ENCODE peak calls at places on chromosomes 16 and 17, in six cellular contexts. S is breast epithelium; N is effector memory CD4-positive, alpha-beta T cell; Q is heart right ventricle; A is astrocyte; O is uterus. K is an unnamed sample.

GRCh38 chr17:54307326-54307725 is 484.6 kb downstream of the KIF2B start:
- DNase-seq in S (no peak), N (no peak), Q (no peak), A (no peak), O (no peak), K (no peak)

GRCh38 chr17:41322264-41322902 is 6.9 kb upstream of the KRTAP17-1 start:
- DNase-seq in S (no peak), N (no peak), Q (no peak), A (peak; percentile 55), O (no peak), K (peak; percentile 39)

GRCh38 chr16:57422026-57422944 is 17.7 kb downstream of the CCL17 start:
- DNase-seq in S (no peak), N (no peak), Q (peak; percentile 57), A (peak; percentile 29), O (peak; percentile 55), K (peak; percentile 47)

GRCh38 chr16:11896776-11897175 is 19.0 kb downstream of the GSPT1 start:
- DNase-seq in S (no peak), N (no peak), Q (no peak), A (peak; percentile 75), O (no peak), K (no peak)

GRCh38 chr16:10970065-10970464 is 25.7 kb downstream of the CLEC16A start:
- DNase-seq in S (no peak), N (no peak), Q (no peak), A (peak; percentile 44), O (no peak), K (no peak)

GRCh38 chr17:68640601-68641000 is 39.4 kb upstream of the FAM20A start:
- DNase-seq in S (no peak), N (no peak), Q (no peak), A (no peak), O (no peak), K (peak; percentile 39)

GRCh38 chr16:57807252-57807967 is 5.1 kb upstream of the KIFC3 start:
- DNase-seq in S (no peak), N (no peak), Q (no peak), A (no peak), O (no peak), K (peak; percentile 80)

GRCh38 chr16:72876221-72876620 is 171.7 kb downstream of the ZFHX3 start:
- DNase-seq in S (no peak), N (no peak), Q (peak; percentile 80), A (peak; percentile 94), O (peak; percentile 54), K (no peak)

GRCh38 chr17:3556239-3556904 is 1.2 kb downstream of the TRPV3 start:
- DNase-seq in S (no peak), N (no peak), Q (no peak), A (no peak), O (no peak), K (no peak)

GRCh38 chr17:64739316-64740058 is 77.4 kb upstream of the SMURF2 start:
- DNase-seq in S (no peak), N (no peak), Q (no peak), A (peak; percentile 78), O (no peak), K (no peak)

GRCh38 chr17:77840156-77840555 is 118.3 kb upstream of the TNRC6C start:
- DNase-seq in S (no peak), N (no peak), Q (peak; percentile 53), A (peak; percentile 62), O (no peak), K (no peak)

GRCh38 chr16:78437352-78437968 is 338.0 kb downstream of the WWOX start:
- DNase-seq in S (no peak), N (no peak), Q (peak; percentile 19), A (no peak), O (no peak), K (peak; percentile 24)

GRCh38 chr16:27639588-27640276 is 89.8 kb downstream of the KATNIP start:
- DNase-seq in S (no peak), N (no peak), Q (peak; percentile 16), A (peak; percentile 27), O (no peak), K (peak; percentile 32)

GRCh38 chr16:88119881-88120280 is 168.6 kb downstream of the BANP start:
- DNase-seq in S (no peak), N (no peak), Q (no peak), A (no peak), O (no peak), K (no peak)

GRCh38 chr16:4261557-4262172 is 11.2 kb downstream of the TFAP4 start:
- DNase-seq in S (no peak), N (no peak), Q (no peak), A (peak; percentile 5), O (peak; percentile 39), K (no peak)

GRCh38 chr17:83201206-83202001 is 122.0 kb downstream of the METRNL start:
- DNase-seq in S (peak; percentile 15), N (no peak), Q (peak; percentile 4), A (no peak), O (no peak), K (no peak)

GRCh38 chr16:76932541-76933211 is 258.3 kb upstream of the MON1B start:
- DNase-seq in S (no peak), N (no peak), Q (no peak), A (peak; percentile 41), O (no peak), K (no peak)

GRCh38 chr17:3744032-3744431 is 20.3 kb downstream of the HASPIN start:
- DNase-seq in S (no peak), N (no peak), Q (no peak), A (no peak), O (no peak), K (no peak)

GRCh38 chr17:81890447-81891302 is 711 bp downstream of the ALYREF start:
- DNase-seq in S (no peak), N (no peak), Q (no peak), A (no peak), O (no peak), K (no peak)

GRCh38 chr17:79612468-79613194 is 1.8 kb upstream of the RBFOX3 start:
- DNase-seq in S (no peak), N (no peak), Q (no peak), A (no peak), O (no peak), K (peak; percentile 35)

DNA sequence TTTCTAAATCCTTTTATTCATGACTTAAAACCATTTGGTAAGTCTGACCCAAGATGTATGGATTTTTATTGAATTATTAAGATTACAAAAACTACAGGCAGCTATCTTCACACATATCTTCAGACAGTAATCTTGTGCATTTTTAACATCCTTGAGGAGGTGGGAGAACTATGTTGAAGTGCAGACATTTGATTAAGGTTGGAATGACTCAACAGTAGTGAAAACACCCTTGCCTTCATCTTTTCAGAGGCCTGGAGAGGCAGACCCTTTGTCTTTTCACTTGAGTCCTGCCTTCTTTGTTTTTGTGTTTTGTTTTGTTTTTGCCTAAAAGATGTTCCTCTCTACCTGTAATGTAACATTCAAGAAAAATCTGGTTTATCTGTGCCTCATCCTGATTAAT is 240.2 kb upstream of the TBX2 start:
- DNase-seq in S (no peak), N (no peak), Q (no peak), A (peak; percentile 59), O (no peak), K (no peak)
- H3K27ac ChIP-seq in S (no peak overlapping the region), N (no peak overlapping the region), Q (peak overlapping the region; percentile 17), A (no peak overlapping the region), O (no peak overlapping the region), K (no peak overlapping the region)

GRCh38 chr17:76688165-76688622 is 22.6 kb downstream of the MXRA7 start:
- DNase-seq in S (no peak), N (no peak), Q (no peak), A (no peak), O (no peak), K (peak; percentile 74)
- H3K4me1 ChIP-seq in S (no peaks in the 10 kb centered on the region), N (no peaks in the 10 kb centered on the region), Q (peaks cover 99% of the 10 kb centered on the region), A (peaks cover 17% of the 10 kb centered on the region), O (peaks cover 11% of the 10 kb centered on the region), K (peaks cover 40% of the 10 kb centered on the region)

DNA sequence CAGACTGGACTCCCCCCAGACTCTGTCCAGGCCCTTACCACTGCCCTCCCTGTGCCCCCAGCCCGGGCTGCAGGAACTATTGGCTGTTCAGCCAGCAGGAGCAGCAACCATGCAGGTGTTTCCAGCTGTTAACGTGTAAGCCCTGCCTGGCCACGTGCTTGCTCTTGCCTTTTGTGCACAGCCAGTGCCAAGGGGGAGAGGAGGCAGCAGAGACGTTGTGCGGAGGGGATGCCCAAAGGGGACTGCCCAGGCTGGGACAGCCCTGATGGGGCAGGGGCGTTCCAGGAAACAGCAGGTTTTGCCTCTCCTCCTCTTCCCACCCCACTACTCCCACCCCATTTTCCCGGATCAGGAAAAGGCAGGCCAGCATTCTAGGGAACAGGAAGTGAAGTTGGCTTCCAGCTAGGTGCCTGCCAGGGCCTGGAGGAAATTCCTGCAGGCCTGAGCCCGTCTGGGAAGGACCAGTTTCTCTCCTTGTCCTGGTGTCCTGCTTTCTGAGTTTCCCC is 16.7 kb upstream of the LASP1NB start:
- DNase-seq in S (no peak), N (no peak), Q (no peak), A (no peak), O (no peak), K (no peak)
- H3K27ac ChIP-seq in S (peak overlapping the region; percentile 0), N (peak overlapping the region; percentile 31), Q (peak overlapping the region; percentile 67), A (no peak overlapping the region), O (peak overlapping the region; percentile 53), K (no peak overlapping the region)

DNA sequence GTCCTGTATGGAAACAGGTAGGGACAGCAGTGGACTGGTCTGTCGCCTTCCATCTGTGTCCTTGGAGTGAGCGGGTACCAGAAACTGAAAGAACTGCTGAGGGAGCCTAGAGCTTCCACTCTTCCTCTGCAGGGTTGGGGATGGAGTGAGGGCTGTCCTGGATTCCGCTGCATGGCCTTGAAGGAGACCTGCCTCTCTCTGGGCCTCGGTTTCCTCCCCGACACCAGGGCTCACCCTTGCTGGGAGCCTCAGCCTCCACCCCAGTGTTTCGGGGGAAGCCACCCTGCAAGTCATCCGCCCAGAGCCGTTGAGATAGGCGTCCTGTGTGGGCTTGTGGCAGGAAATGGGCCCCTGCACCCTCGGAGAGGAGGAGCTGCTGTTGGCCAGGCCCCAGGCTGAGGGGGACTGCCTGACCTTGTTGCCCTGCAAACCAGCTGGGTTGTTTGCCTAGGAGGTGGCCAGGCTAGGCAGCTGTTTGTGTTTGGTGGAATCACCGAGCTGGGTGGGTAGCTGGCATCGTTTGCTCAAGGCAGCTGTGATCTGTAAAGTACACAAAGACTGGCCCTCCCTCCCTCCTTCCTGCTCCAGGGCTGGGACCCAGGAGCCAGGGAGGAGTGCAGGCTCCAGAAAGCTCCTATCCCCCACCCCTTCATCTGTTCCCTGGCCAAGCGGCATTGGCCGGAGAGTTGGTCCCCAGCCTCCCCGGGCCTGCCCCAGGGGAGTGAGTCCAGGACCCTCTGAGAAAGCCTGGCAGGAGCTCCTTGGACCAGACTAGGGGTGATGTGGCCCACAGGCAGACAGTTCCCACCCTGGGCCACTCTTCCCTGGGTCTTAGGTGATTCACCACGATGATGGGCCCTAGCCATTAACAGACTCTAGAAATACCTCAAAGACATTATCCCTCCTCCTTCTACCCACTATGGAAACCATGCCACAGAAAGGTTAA is 1.3 kb downstream of the RAB37 start:
- DNase-seq in S (no peak), N (peak; percentile 67), Q (no peak), A (no peak), O (no peak), K (no peak)
- H3K4me1 ChIP-seq in S (no peaks in the 10 kb centered on the region), N (peaks cover 59% of the 10 kb centered on the region), Q (peaks cover 42% of the 10 kb centered on the region), A (peaks cover 9% of the 10 kb centered on the region), O (no peaks in the 10 kb centered on the region), K (peaks cover 24% of the 10 kb centered on the region)

DNA sequence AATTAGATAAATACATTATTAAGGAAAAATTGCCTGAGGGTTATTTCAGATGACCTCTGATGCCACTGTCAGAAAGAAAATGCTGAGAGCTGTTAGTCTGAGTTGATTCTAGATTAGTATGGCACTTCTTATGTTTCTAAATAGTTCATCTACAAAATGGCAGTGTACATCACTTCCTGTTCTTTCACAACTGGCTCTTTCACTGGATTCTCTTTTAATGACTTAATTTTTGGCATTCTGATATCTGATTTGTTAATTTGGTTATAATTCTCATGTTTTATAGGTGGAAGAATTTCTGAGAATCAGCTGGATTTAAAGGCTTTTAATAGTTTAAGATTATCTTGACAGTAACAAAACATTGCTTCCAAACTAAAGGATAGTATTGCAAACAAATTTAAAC is 3.3 kb downstream of the TAOK1 start:
- DNase-seq in S (no peak), N (no peak), Q (no peak), A (peak; percentile 37), O (no peak), K (no peak)
- H3K27ac ChIP-seq in S (peak overlapping the region; percentile 15), N (no peak overlapping the region), Q (no peak overlapping the region), A (peak overlapping the region; percentile 25), O (peak overlapping the region; percentile 6), K (no peak overlapping the region)

K was measured in thyroid gland.